ENCODE peak calls at places on chromosomes 6 and 20, in six cellular contexts. X is T-helper 1 cell, K is choroid plexus epithelial cell, O is activated T-cell treated with anti-CD3 and anti-CD28 coated beads for 48 hours, D is SJSA1, N is foreskin fibroblast. T is an unnamed sample.

GRCh38 chr20:33664762-33665144 is 2.0 kb upstream of the ACTL10 start:
- DNase-seq in K (no peak), O (no peak), X (no peak), N (no peak), D (no peak), T (no peak)

GRCh38 chr6:159321267-159321666 is 152.1 kb downstream of the FNDC1 start:
- DNase-seq in X (no peak), D (no peak), O (no peak), K (no peak), N (no peak), T (no peak)

GRCh38 chr6:161372422-161372793 is 98.5 kb upstream of the AGPAT4 start:
- DNase-seq in K (no peak), N (no peak), D (no peak), O (no peak), X (no peak), T (no peak)

GRCh38 chr20:41142914-41143313 is 5.6 kb downstream of the PLCG1 start:
- DNase-seq in N (no peak), X (peak), O (no peak), K (no peak), D (no peak), T (peak)

GRCh38 chr6:14079433-14079832 is 38.1 kb upstream of the CD83 start:
- DNase-seq in O (peak), N (no peak), X (no peak), K (peak), D (peak), T (no peak)

GRCh38 chr20:57309544-57310115 is 20.0 kb upstream of the SPO11 start:
- DNase-seq in O (no peak), D (no peak), N (no peak), X (no peak), K (no peak), T (no peak)

GRCh38 chr20:62603907-62604785 is 38.2 kb upstream of the SLCO4A1 start:
- DNase-seq in K (no peak), N (no peak), D (no peak), X (no peak), O (no peak), T (no peak)

GRCh38 chr6:84086545-84087429 is 53.2 kb downstream of the MRAP2 start:
- DNase-seq in O (no peak), X (no peak), N (no peak), D (no peak), K (no peak), T (no peak)

GRCh38 chr20:50301712-50302111 is 111.1 kb downstream of the CEBPB start:
- DNase-seq in K (no peak), D (no peak), N (no peak), X (no peak), O (no peak), T (no peak)

GRCh38 chr6:145497006-145497405 is 238.3 kb downstream of the EPM2A start:
- DNase-seq in D (no peak), K (no peak), O (no peak), X (no peak), N (no peak), T (no peak)

GRCh38 chr20:35088231-35088794 is 4.3 kb downstream of the TRPC4AP start:
- DNase-seq in K (peak), X (no peak), D (no peak), N (no peak), O (no peak), T (no peak)

GRCh38 chr6:11403035-11403601 is 134.4 kb upstream of the TMEM170B start:
- DNase-seq in N (no peak), O (no peak), K (no peak), X (no peak), D (no peak), T (no peak)

GRCh38 chr6:19994909-19995308 is 157.7 kb downstream of the ID4 start:
- DNase-seq in X (no peak), K (no peak), N (no peak), D (no peak), O (no peak), T (no peak)